ENCODE peak calls at places on chromosomes 11 and 22, in nine cellular contexts. One of them, this sample, is unnamed.

GRCh38 chr11:73312806-73313403 is 4.8 kb downstream of the ARHGEF17 start:
- DNase-seq in uterus: peak; percentile 17
- DNase-seq in cardiac muscle cell: no peak
- DNase-seq in kidney epithelial cell: no peak
- DNase-seq in BJ: no peak
- DNase-seq in AG04450: no peak
- DNase-seq in small intestine: no peak
- DNase-seq in GM06990: no peak
- DNase-seq in ovary: no peak
- DNase-seq in this sample: no peak

GRCh38 chr11:119852741-119853140 is 123.7 kb upstream of the NECTIN1 start:
- DNase-seq in BJ: no peak
- DNase-seq in uterus: no peak
- DNase-seq in AG04450: no peak
- DNase-seq in kidney epithelial cell: no peak
- DNase-seq in cardiac muscle cell: no peak
- DNase-seq in GM06990: no peak
- DNase-seq in small intestine: peak; percentile 62
- DNase-seq in ovary: no peak
- DNase-seq in this sample: no peak

GRCh38 chr11:1030086-1030485 is 6.4 kb downstream of the MUC6 start:
- DNase-seq in GM06990: no peak
- DNase-seq in ovary: no peak
- DNase-seq in uterus: no peak
- DNase-seq in cardiac muscle cell: no peak
- DNase-seq in small intestine: no peak
- DNase-seq in kidney epithelial cell: no peak
- DNase-seq in AG04450: no peak
- DNase-seq in BJ: no peak
- DNase-seq in this sample: no peak

GRCh38 chr11:86574493-86575207 is 97.8 kb downstream of the ME3 start:
- DNase-seq in AG04450: no peak
- DNase-seq in small intestine: no peak
- DNase-seq in BJ: no peak
- DNase-seq in GM06990: no peak
- DNase-seq in cardiac muscle cell: no peak
- DNase-seq in ovary: no peak
- DNase-seq in kidney epithelial cell: no peak
- DNase-seq in uterus: no peak
- DNase-seq in this sample: no peak

GRCh38 chr11:117179048-117179999 is 781 bp downstream of the SIDT2 start:
- DNase-seq in uterus: no peak
- DNase-seq in kidney epithelial cell: no peak
- DNase-seq in ovary: no peak
- DNase-seq in BJ: no peak
- DNase-seq in AG04450: no peak
- DNase-seq in cardiac muscle cell: peak; percentile 63
- DNase-seq in small intestine: peak; percentile 61
- DNase-seq in GM06990: peak; percentile 51
- DNase-seq in this sample: peak; percentile 78

GRCh38 chr22:37310075-37310606 is 27.8 kb downstream of the CYTH4 start:
- DNase-seq in kidney epithelial cell: no peak
- DNase-seq in small intestine: no peak
- DNase-seq in uterus: no peak
- DNase-seq in GM06990: no peak
- DNase-seq in AG04450: no peak
- DNase-seq in cardiac muscle cell: no peak
- DNase-seq in BJ: no peak
- DNase-seq in ovary: no peak
- DNase-seq in this sample: no peak

GRCh38 chr11:110355011-110355744 is 58.8 kb upstream of the RDX start:
- DNase-seq in kidney epithelial cell: no peak
- DNase-seq in uterus: no peak
- DNase-seq in AG04450: no peak
- DNase-seq in ovary: no peak
- DNase-seq in GM06990: no peak
- DNase-seq in BJ: no peak
- DNase-seq in small intestine: no peak
- DNase-seq in cardiac muscle cell: peak; percentile 41
- DNase-seq in this sample: no peak

GRCh38 chr22:17890892-17891291 is 116.6 kb upstream of the BID start:
- DNase-seq in cardiac muscle cell: no peak
- DNase-seq in kidney epithelial cell: no peak
- DNase-seq in BJ: no peak
- DNase-seq in GM06990: no peak
- DNase-seq in AG04450: no peak
- DNase-seq in ovary: no peak
- DNase-seq in small intestine: no peak
- DNase-seq in uterus: no peak
- DNase-seq in this sample: no peak

DNA sequence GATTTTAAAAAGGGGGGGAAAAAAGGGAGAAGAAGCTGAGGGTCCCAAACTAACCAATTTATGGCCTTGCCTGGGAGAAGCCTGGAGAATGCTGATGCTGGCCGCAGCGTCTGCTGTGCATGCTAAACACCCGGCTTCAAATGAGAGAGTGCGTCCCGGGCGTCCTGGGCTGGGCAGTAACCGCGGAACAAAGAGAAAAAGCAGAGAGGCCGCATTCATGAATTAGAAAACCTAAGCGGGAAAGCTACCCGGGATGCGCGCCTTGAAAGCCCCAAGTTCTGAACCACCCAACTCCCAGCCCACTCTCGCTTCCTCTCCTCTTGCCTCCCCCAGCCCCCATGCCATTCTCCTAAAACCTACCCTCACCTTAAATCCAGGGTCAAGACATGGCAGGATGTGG is 6.5 kb downstream of the MN1 start:
- DNase-seq in cardiac muscle cell: peak; percentile 51
- DNase-seq in small intestine: no peak
- DNase-seq in BJ: no peak
- DNase-seq in GM06990: no peak
- DNase-seq in ovary: no peak
- DNase-seq in uterus: no peak
- DNase-seq in AG04450: no peak
- DNase-seq in kidney epithelial cell: no peak
- DNase-seq in this sample: no peak
- H3K4me3 ChIP-seq in cardiac muscle cell: peak overlapping the region; percentile 77
- H3K4me3 ChIP-seq in small intestine: no peak overlapping the region
- H3K4me3 ChIP-seq in BJ: no peak overlapping the region
- H3K4me3 ChIP-seq in GM06990: no peak overlapping the region
- H3K4me3 ChIP-seq in ovary: no peak overlapping the region
- H3K4me3 ChIP-seq in uterus: no peak overlapping the region
- H3K4me3 ChIP-seq in AG04450: no peak overlapping the region
- H3K4me3 ChIP-seq in kidney epithelial cell: no peak overlapping the region
- H3K4me3 ChIP-seq in this sample: no peak overlapping the region

GRCh38 chr22:40332319-40332781 is 13.9 kb upstream of the ADSL start:
- DNase-seq in uterus: no peak
- DNase-seq in ovary: no peak
- DNase-seq in AG04450: peak; percentile 63
- DNase-seq in small intestine: no peak
- DNase-seq in GM06990: no peak
- DNase-seq in kidney epithelial cell: no peak
- DNase-seq in cardiac muscle cell: no peak
- DNase-seq in BJ: no peak
- DNase-seq in this sample: no peak
- H3K4me3 ChIP-seq in uterus: no peak overlapping the region
- H3K4me3 ChIP-seq in ovary: no peak overlapping the region
- H3K4me3 ChIP-seq in AG04450: no peak overlapping the region
- H3K4me3 ChIP-seq in small intestine: no peak overlapping the region
- H3K4me3 ChIP-seq in GM06990: no peak overlapping the region
- H3K4me3 ChIP-seq in kidney epithelial cell: no peak overlapping the region
- H3K4me3 ChIP-seq in cardiac muscle cell: no peak overlapping the region
- H3K4me3 ChIP-seq in BJ: no peak overlapping the region
- H3K4me3 ChIP-seq in this sample: no peak overlapping the region

DNA sequence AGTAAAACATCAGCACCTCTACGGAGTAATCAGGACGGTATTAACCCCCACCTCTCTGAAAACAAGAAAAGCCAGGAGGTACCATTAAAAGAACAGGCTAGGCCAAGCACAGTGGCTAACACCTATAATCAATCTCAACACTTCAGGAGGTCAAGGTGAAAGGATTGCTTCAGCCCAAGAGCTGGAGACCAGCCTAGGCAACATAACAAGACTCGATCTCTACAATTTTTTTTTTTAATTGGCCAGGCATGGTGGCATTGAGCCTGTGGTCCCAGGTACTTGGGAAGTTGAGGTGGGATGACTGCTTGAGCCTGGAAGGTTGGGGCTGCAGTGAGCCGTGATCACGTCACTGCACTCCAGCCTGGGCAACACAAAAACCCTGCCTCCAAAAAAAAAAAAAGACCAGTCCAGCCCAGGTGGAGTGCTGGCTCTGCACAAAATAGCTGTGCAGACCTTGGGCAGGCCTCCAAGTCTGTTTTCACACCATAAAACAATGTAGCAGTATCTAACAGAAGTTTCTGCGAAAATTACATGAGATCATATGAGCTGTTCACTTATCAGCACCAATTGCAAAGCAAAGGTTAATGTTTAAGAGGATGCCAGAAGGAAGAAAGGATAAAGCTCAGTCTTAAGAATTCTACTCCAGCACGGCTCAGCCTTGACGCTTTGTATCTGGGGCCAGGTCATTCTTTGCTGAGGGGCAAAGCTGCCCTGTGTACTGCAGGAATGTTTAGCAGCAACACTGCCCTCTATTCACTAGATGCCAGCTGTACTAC is 14.8 kb downstream of the CHKA start:
- DNase-seq in kidney epithelial cell: no peak
- DNase-seq in small intestine: peak; percentile 97
- DNase-seq in cardiac muscle cell: no peak
- DNase-seq in AG04450: no peak
- DNase-seq in uterus: no peak
- DNase-seq in ovary: no peak
- DNase-seq in GM06990: no peak
- DNase-seq in BJ: no peak
- DNase-seq in this sample: no peak
- H3K4me3 ChIP-seq in kidney epithelial cell: no peak overlapping the region
- H3K4me3 ChIP-seq in small intestine: peak overlapping the region; percentile 15
- H3K4me3 ChIP-seq in cardiac muscle cell: no peak overlapping the region
- H3K4me3 ChIP-seq in AG04450: no peak overlapping the region
- H3K4me3 ChIP-seq in uterus: no peak overlapping the region
- H3K4me3 ChIP-seq in ovary: no peak overlapping the region
- H3K4me3 ChIP-seq in GM06990: no peak overlapping the region
- H3K4me3 ChIP-seq in BJ: no peak overlapping the region
- H3K4me3 ChIP-seq in this sample: no peak overlapping the region

DNA sequence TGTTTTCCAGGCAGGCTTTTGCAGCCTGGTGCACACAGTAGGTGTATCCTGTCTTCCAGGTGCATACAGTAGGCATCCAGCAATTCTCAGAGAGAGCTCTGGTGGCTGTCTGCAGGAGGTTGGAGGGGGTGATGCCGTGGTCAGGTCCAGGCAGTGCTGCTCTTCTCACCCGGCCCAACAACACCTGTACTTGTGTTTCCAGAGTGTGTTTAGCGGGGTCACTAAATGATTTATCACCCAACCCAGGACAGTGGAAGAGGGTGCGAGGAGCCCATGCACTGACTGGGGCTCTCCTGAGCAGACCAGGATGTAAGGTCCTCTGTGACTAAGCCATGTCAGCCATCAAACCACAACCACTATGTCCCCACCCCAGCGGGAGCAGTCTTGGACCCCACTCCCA is 18.6 kb upstream of the FGF3 start:
- DNase-seq in ovary: no peak
- DNase-seq in uterus: no peak
- DNase-seq in AG04450: no peak
- DNase-seq in GM06990: no peak
- DNase-seq in cardiac muscle cell: no peak
- DNase-seq in small intestine: no peak
- DNase-seq in kidney epithelial cell: no peak
- DNase-seq in BJ: no peak
- DNase-seq in this sample: no peak
- H3K4me3 ChIP-seq in ovary: no peak overlapping the region
- H3K4me3 ChIP-seq in uterus: no peak overlapping the region
- H3K4me3 ChIP-seq in AG04450: no peak overlapping the region
- H3K4me3 ChIP-seq in GM06990: no peak overlapping the region
- H3K4me3 ChIP-seq in cardiac muscle cell: no peak overlapping the region
- H3K4me3 ChIP-seq in small intestine: no peak overlapping the region
- H3K4me3 ChIP-seq in kidney epithelial cell: no peak overlapping the region
- H3K4me3 ChIP-seq in BJ: no peak overlapping the region
- H3K4me3 ChIP-seq in this sample: no peak overlapping the region

GRCh38 chr11:64357446-64357845 is 1.5 kb upstream of the RPS6KA4 start:
- DNase-seq in BJ: no peak
- DNase-seq in ovary: no peak
- DNase-seq in kidney epithelial cell: no peak
- DNase-seq in small intestine: no peak
- DNase-seq in AG04450: no peak
- DNase-seq in cardiac muscle cell: no peak
- DNase-seq in GM06990: no peak
- DNase-seq in uterus: no peak
- DNase-seq in this sample: no peak

GRCh38 chr11:64356498-64357411 is 2.2 kb upstream of the RPS6KA4 start:
- DNase-seq in uterus: no peak
- DNase-seq in small intestine: no peak
- DNase-seq in cardiac muscle cell: peak; percentile 84
- DNase-seq in BJ: no peak
- DNase-seq in AG04450: no peak
- DNase-seq in ovary: no peak
- DNase-seq in GM06990: no peak
- DNase-seq in kidney epithelial cell: no peak
- DNase-seq in this sample: peak; percentile 74

GRCh38 chr11:64358907-64359711 is at the start of gene RPS6KA4:
- DNase-seq in kidney epithelial cell: no peak
- DNase-seq in GM06990: peak; percentile 77
- DNase-seq in ovary: peak; percentile 74
- DNase-seq in small intestine: peak; percentile 74
- DNase-seq in uterus: peak; percentile 47
- DNase-seq in AG04450: no peak
- DNase-seq in BJ: no peak
- DNase-seq in cardiac muscle cell: peak; percentile 84
- DNase-seq in this sample: peak; percentile 87

GRCh38 chr11:64358536-64358906 is 441 bp upstream of the RPS6KA4 start:
- DNase-seq in BJ: no peak
- DNase-seq in AG04450: no peak
- DNase-seq in uterus: no peak
- DNase-seq in small intestine: no peak
- DNase-seq in kidney epithelial cell: no peak
- DNase-seq in cardiac muscle cell: no peak
- DNase-seq in ovary: no peak
- DNase-seq in GM06990: no peak
- DNase-seq in this sample: no peak

GRCh38 chr11:64357904-64358535 is 942 bp upstream of the RPS6KA4 start:
- DNase-seq in AG04450: no peak
- DNase-seq in ovary: no peak
- DNase-seq in cardiac muscle cell: no peak
- DNase-seq in BJ: no peak
- DNase-seq in kidney epithelial cell: no peak
- DNase-seq in GM06990: no peak
- DNase-seq in small intestine: peak; percentile 59
- DNase-seq in uterus: no peak
- DNase-seq in this sample: no peak
- H3K4me3 ChIP-seq in AG04450: peak overlapping the region; percentile 58
- H3K4me3 ChIP-seq in ovary: peak overlapping the region; percentile 55
- H3K4me3 ChIP-seq in cardiac muscle cell: no peak overlapping the region
- H3K4me3 ChIP-seq in BJ: no peak overlapping the region
- H3K4me3 ChIP-seq in kidney epithelial cell: no peak overlapping the region
- H3K4me3 ChIP-seq in GM06990: no peak overlapping the region
- H3K4me3 ChIP-seq in small intestine: peak overlapping the region; percentile 69
- H3K4me3 ChIP-seq in uterus: peak overlapping the region; percentile 82
- H3K4me3 ChIP-seq in this sample: peak overlapping the region; percentile 91